ENCODE peak calls at places on chromosomes 3 and 15, in ten cellular contexts. One of them, this sample, is unnamed.

GRCh38 chr15:84947947-84948830 is 33.5 kb upstream of the PDE8A start:
- DNase-seq in WERI-Rb-1: no peak
- DNase-seq in mammary epithelial cell: peak; percentile 77
- DNase-seq in upper lobe of right lung: no peak
- DNase-seq in CD8-positive, alpha-beta T cell: no peak
- DNase-seq in A549: peak; percentile 43
- DNase-seq in psoas muscle: no peak
- DNase-seq in progenitor cell of endocrine pancreas: no peak
- DNase-seq in fibroblast of lung: peak; percentile 98
- DNase-seq in cardiac fibroblast: peak; percentile 97
- DNase-seq in this sample: peak; percentile 82

GRCh38 chr3:12308517-12308916 is 19.6 kb downstream of the PPARG start:
- DNase-seq in WERI-Rb-1: no peak
- DNase-seq in mammary epithelial cell: peak; percentile 70
- DNase-seq in upper lobe of right lung: no peak
- DNase-seq in CD8-positive, alpha-beta T cell: no peak
- DNase-seq in A549: peak; percentile 92
- DNase-seq in psoas muscle: no peak
- DNase-seq in progenitor cell of endocrine pancreas: no peak
- DNase-seq in fibroblast of lung: peak; percentile 88
- DNase-seq in cardiac fibroblast: peak; percentile 95
- DNase-seq in this sample: no peak

GRCh38 chr15:70493376-70493775 is 270.0 kb downstream of the UACA start:
- DNase-seq in WERI-Rb-1: no peak
- DNase-seq in mammary epithelial cell: no peak
- DNase-seq in upper lobe of right lung: no peak
- DNase-seq in CD8-positive, alpha-beta T cell: no peak
- DNase-seq in A549: no peak
- DNase-seq in psoas muscle: no peak
- DNase-seq in progenitor cell of endocrine pancreas: no peak
- DNase-seq in fibroblast of lung: no peak
- DNase-seq in cardiac fibroblast: no peak
- DNase-seq in this sample: no peak

GRCh38 chr3:63972196-63972595 is 51.1 kb downstream of the PSMD6 start:
- DNase-seq in WERI-Rb-1: no peak
- DNase-seq in mammary epithelial cell: no peak
- DNase-seq in upper lobe of right lung: no peak
- DNase-seq in CD8-positive, alpha-beta T cell: no peak
- DNase-seq in A549: no peak
- DNase-seq in psoas muscle: no peak
- DNase-seq in progenitor cell of endocrine pancreas: no peak
- DNase-seq in fibroblast of lung: peak; percentile 71
- DNase-seq in cardiac fibroblast: peak; percentile 80
- DNase-seq in this sample: no peak

GRCh38 chr15:55661431-55661830 is 73.3 kb upstream of the PYGO1 start:
- DNase-seq in WERI-Rb-1: no peak
- DNase-seq in mammary epithelial cell: no peak
- DNase-seq in upper lobe of right lung: no peak
- DNase-seq in CD8-positive, alpha-beta T cell: no peak
- DNase-seq in A549: no peak
- DNase-seq in psoas muscle: no peak
- DNase-seq in progenitor cell of endocrine pancreas: no peak
- DNase-seq in fibroblast of lung: peak; percentile 11
- DNase-seq in cardiac fibroblast: peak; percentile 7
- DNase-seq in this sample: no peak

GRCh38 chr3:42942693-42943092 is 36.4 kb upstream of the GASK1A start:
- DNase-seq in WERI-Rb-1: no peak
- DNase-seq in mammary epithelial cell: no peak
- DNase-seq in upper lobe of right lung: no peak
- DNase-seq in CD8-positive, alpha-beta T cell: no peak
- DNase-seq in A549: no peak
- DNase-seq in psoas muscle: no peak
- DNase-seq in progenitor cell of endocrine pancreas: no peak
- DNase-seq in fibroblast of lung: no peak
- DNase-seq in cardiac fibroblast: no peak
- DNase-seq in this sample: no peak

GRCh38 chr3:12750658-12751071 is 8.4 kb downstream of the TMEM40 start:
- DNase-seq in WERI-Rb-1: no peak
- DNase-seq in mammary epithelial cell: peak; percentile 69
- DNase-seq in upper lobe of right lung: no peak
- DNase-seq in CD8-positive, alpha-beta T cell: peak; percentile 15
- DNase-seq in A549: no peak
- DNase-seq in psoas muscle: no peak
- DNase-seq in progenitor cell of endocrine pancreas: no peak
- DNase-seq in fibroblast of lung: peak; percentile 84
- DNase-seq in cardiac fibroblast: peak; percentile 74
- DNase-seq in this sample: no peak

GRCh38 chr3:42499478-42499871 is 3.0 kb upstream of the VIPR1 start:
- DNase-seq in WERI-Rb-1: peak; percentile 2
- DNase-seq in mammary epithelial cell: no peak
- DNase-seq in upper lobe of right lung: no peak
- DNase-seq in CD8-positive, alpha-beta T cell: no peak
- DNase-seq in A549: no peak
- DNase-seq in psoas muscle: no peak
- DNase-seq in progenitor cell of endocrine pancreas: peak; percentile 5
- DNase-seq in fibroblast of lung: no peak
- DNase-seq in cardiac fibroblast: no peak
- DNase-seq in this sample: no peak

GRCh38 chr3:77815467-77815866 is 775.6 kb downstream of the ROBO2 start:
- DNase-seq in WERI-Rb-1: peak; percentile 54
- DNase-seq in mammary epithelial cell: no peak
- DNase-seq in upper lobe of right lung: no peak
- DNase-seq in CD8-positive, alpha-beta T cell: no peak
- DNase-seq in A549: peak; percentile 4
- DNase-seq in psoas muscle: no peak
- DNase-seq in progenitor cell of endocrine pancreas: no peak
- DNase-seq in fibroblast of lung: no peak
- DNase-seq in cardiac fibroblast: no peak
- DNase-seq in this sample: no peak

GRCh38 chr3:27252646-27253045 is 116.5 kb downstream of the NEK10 start:
- DNase-seq in WERI-Rb-1: no peak
- DNase-seq in mammary epithelial cell: no peak
- DNase-seq in upper lobe of right lung: no peak
- DNase-seq in CD8-positive, alpha-beta T cell: no peak
- DNase-seq in A549: no peak
- DNase-seq in psoas muscle: no peak
- DNase-seq in progenitor cell of endocrine pancreas: no peak
- DNase-seq in fibroblast of lung: no peak
- DNase-seq in cardiac fibroblast: no peak
- DNase-seq in this sample: no peak

GRCh38 chr15:45132844-45133560 is 3.2 kb downstream of the DUOX1 start:
- DNase-seq in WERI-Rb-1: no peak
- DNase-seq in mammary epithelial cell: peak; percentile 32
- DNase-seq in upper lobe of right lung: no peak
- DNase-seq in CD8-positive, alpha-beta T cell: no peak
- DNase-seq in A549: no peak
- DNase-seq in psoas muscle: no peak
- DNase-seq in progenitor cell of endocrine pancreas: no peak
- DNase-seq in fibroblast of lung: no peak
- DNase-seq in cardiac fibroblast: no peak
- DNase-seq in this sample: no peak

GRCh38 chr15:98983333-98983732 is 24.3 kb downstream of the PGPEP1L start:
- DNase-seq in WERI-Rb-1: no peak
- DNase-seq in mammary epithelial cell: peak; percentile 83
- DNase-seq in upper lobe of right lung: no peak
- DNase-seq in CD8-positive, alpha-beta T cell: no peak
- DNase-seq in A549: peak; percentile 87
- DNase-seq in psoas muscle: no peak
- DNase-seq in progenitor cell of endocrine pancreas: no peak
- DNase-seq in fibroblast of lung: peak; percentile 89
- DNase-seq in cardiac fibroblast: peak; percentile 85
- DNase-seq in this sample: peak; percentile 73

GRCh38 chr3:38582941-38583645 is 66.4 kb downstream of the SCN5A start:
- DNase-seq in WERI-Rb-1: peak; percentile 3
- DNase-seq in mammary epithelial cell: no peak
- DNase-seq in upper lobe of right lung: peak; percentile 57
- DNase-seq in CD8-positive, alpha-beta T cell: no peak
- DNase-seq in A549: no peak
- DNase-seq in psoas muscle: no peak
- DNase-seq in progenitor cell of endocrine pancreas: no peak
- DNase-seq in fibroblast of lung: no peak
- DNase-seq in cardiac fibroblast: no peak
- DNase-seq in this sample: peak; percentile 3

DNA sequence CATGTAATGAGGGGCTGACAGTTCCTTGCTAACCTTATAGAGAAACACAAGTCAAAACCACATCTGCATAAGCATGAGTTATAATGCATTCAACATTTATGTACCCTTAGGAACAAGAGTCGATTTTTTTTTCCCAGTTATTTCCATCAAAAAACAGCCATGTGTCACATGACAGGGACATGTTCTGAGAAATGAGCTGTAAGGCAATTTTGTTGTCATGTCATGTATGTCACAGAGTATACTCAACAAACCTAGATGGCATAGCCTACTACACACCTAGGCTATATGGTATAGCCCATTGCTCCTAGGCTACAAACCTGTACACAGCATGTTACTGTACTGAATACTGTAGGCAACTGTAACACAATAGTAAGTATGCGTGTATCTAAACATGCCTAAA is 35.1 kb downstream of the LINS1 start:
- DNase-seq in WERI-Rb-1: no peak
- DNase-seq in mammary epithelial cell: no peak
- DNase-seq in upper lobe of right lung: no peak
- DNase-seq in CD8-positive, alpha-beta T cell: no peak
- DNase-seq in A549: no peak
- DNase-seq in psoas muscle: no peak
- DNase-seq in progenitor cell of endocrine pancreas: no peak
- DNase-seq in fibroblast of lung: no peak
- DNase-seq in cardiac fibroblast: no peak
- DNase-seq in this sample: no peak
- TF ChIP-seq CTCF in WERI-Rb-1: no peak
- TF ChIP-seq CTCF in mammary epithelial cell: no peak
- TF ChIP-seq CTCF in upper lobe of right lung: no peak
- TF ChIP-seq CTCF in CD8-positive, alpha-beta T cell: no peak
- TF ChIP-seq CTCF in A549: no peak
- TF ChIP-seq CTCF in psoas muscle: no peak
- TF ChIP-seq CTCF in progenitor cell of endocrine pancreas: no peak
- TF ChIP-seq CTCF in fibroblast of lung: no peak
- TF ChIP-seq CTCF in cardiac fibroblast: no peak
- TF ChIP-seq CTCF in this sample: no peak

DNA sequence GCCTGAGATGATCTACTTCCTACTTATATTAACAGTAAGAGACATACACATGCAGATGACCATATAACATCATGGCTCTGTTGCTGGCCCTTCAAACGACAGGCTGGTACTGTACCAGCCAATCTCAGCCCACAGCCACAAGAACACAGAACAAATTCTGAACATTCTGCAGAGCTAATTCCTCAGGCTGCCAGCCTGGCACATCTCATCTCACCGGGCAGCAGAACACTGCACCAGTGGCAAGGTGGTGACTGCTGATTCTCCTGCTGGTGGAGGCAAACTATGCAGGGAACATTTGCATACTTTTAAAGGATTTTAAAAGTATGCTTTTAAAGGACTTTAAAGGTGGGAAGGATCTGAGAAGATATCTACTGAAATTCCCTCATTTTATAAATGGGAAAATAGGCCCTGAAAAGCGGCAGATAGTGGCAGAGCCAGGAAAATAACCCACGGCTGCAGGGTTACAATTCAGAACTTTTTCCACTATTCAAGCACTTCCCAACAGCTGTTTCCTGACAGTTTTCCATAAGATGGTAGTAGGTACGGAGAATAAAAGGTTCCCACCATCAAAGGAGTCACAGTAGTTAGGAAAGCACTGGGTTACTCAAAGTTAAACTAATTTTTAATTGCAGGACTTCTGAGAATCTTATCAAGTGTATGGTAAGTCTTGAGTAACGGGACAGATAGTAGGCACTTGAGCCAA is 37.3 kb downstream of the SUMF1 start:
- DNase-seq in WERI-Rb-1: no peak
- DNase-seq in mammary epithelial cell: no peak
- DNase-seq in upper lobe of right lung: no peak
- DNase-seq in CD8-positive, alpha-beta T cell: no peak
- DNase-seq in A549: no peak
- DNase-seq in psoas muscle: no peak
- DNase-seq in progenitor cell of endocrine pancreas: no peak
- DNase-seq in fibroblast of lung: no peak
- DNase-seq in cardiac fibroblast: no peak
- DNase-seq in this sample: no peak
- TF ChIP-seq CTCF in WERI-Rb-1: no peak
- TF ChIP-seq CTCF in mammary epithelial cell: no peak
- TF ChIP-seq CTCF in upper lobe of right lung: no peak
- TF ChIP-seq CTCF in CD8-positive, alpha-beta T cell: no peak
- TF ChIP-seq CTCF in A549: no peak
- TF ChIP-seq CTCF in psoas muscle: no peak
- TF ChIP-seq CTCF in progenitor cell of endocrine pancreas: no peak
- TF ChIP-seq CTCF in fibroblast of lung: no peak
- TF ChIP-seq CTCF in cardiac fibroblast: peak; percentile 9
- TF ChIP-seq CTCF in this sample: peak; percentile 4

GRCh38 chr3:126713229-126713628 is 9.2 kb downstream of the CHCHD6 start:
- DNase-seq in WERI-Rb-1: no peak
- DNase-seq in mammary epithelial cell: no peak
- DNase-seq in upper lobe of right lung: no peak
- DNase-seq in CD8-positive, alpha-beta T cell: no peak
- DNase-seq in A549: no peak
- DNase-seq in psoas muscle: no peak
- DNase-seq in progenitor cell of endocrine pancreas: no peak
- DNase-seq in fibroblast of lung: no peak
- DNase-seq in cardiac fibroblast: no peak
- DNase-seq in this sample: no peak

GRCh38 chr3:126715432-126715831 is 11.4 kb downstream of the CHCHD6 start:
- DNase-seq in WERI-Rb-1: no peak
- DNase-seq in mammary epithelial cell: no peak
- DNase-seq in upper lobe of right lung: no peak
- DNase-seq in CD8-positive, alpha-beta T cell: no peak
- DNase-seq in A549: no peak
- DNase-seq in psoas muscle: no peak
- DNase-seq in progenitor cell of endocrine pancreas: no peak
- DNase-seq in fibroblast of lung: no peak
- DNase-seq in cardiac fibroblast: no peak
- DNase-seq in this sample: no peak

GRCh38 chr3:126714296-126714900 is 10.4 kb downstream of the CHCHD6 start:
- DNase-seq in WERI-Rb-1: no peak
- DNase-seq in mammary epithelial cell: no peak
- DNase-seq in upper lobe of right lung: no peak
- DNase-seq in CD8-positive, alpha-beta T cell: no peak
- DNase-seq in A549: no peak
- DNase-seq in psoas muscle: no peak
- DNase-seq in progenitor cell of endocrine pancreas: no peak
- DNase-seq in fibroblast of lung: no peak
- DNase-seq in cardiac fibroblast: no peak
- DNase-seq in this sample: no peak

GRCh38 chr3:126716057-126716456 is 12.0 kb downstream of the CHCHD6 start:
- DNase-seq in WERI-Rb-1: no peak
- DNase-seq in mammary epithelial cell: no peak
- DNase-seq in upper lobe of right lung: no peak
- DNase-seq in CD8-positive, alpha-beta T cell: no peak
- DNase-seq in A549: no peak
- DNase-seq in psoas muscle: no peak
- DNase-seq in progenitor cell of endocrine pancreas: no peak
- DNase-seq in fibroblast of lung: no peak
- DNase-seq in cardiac fibroblast: no peak
- DNase-seq in this sample: no peak

GRCh38 chr3:126714921-126715320 is 10.9 kb downstream of the CHCHD6 start:
- DNase-seq in WERI-Rb-1: no peak
- DNase-seq in mammary epithelial cell: no peak
- DNase-seq in upper lobe of right lung: no peak
- DNase-seq in CD8-positive, alpha-beta T cell: no peak
- DNase-seq in A549: no peak
- DNase-seq in psoas muscle: no peak
- DNase-seq in progenitor cell of endocrine pancreas: no peak
- DNase-seq in fibroblast of lung: no peak
- DNase-seq in cardiac fibroblast: no peak
- DNase-seq in this sample: no peak
- TF ChIP-seq CTCF in WERI-Rb-1: no peak
- TF ChIP-seq CTCF in mammary epithelial cell: no peak
- TF ChIP-seq CTCF in upper lobe of right lung: no peak
- TF ChIP-seq CTCF in CD8-positive, alpha-beta T cell: no peak
- TF ChIP-seq CTCF in A549: no peak
- TF ChIP-seq CTCF in psoas muscle: no peak
- TF ChIP-seq CTCF in progenitor cell of endocrine pancreas: no peak
- TF ChIP-seq CTCF in fibroblast of lung: no peak
- TF ChIP-seq CTCF in cardiac fibroblast: no peak
- TF ChIP-seq CTCF in this sample: no peak

GRCh38 chr15:78620021-78620838 is 566 bp downstream of the CHRNA3 start:
- DNase-seq in WERI-Rb-1: peak; percentile 71
- DNase-seq in mammary epithelial cell: no peak
- DNase-seq in upper lobe of right lung: peak; percentile 58
- DNase-seq in CD8-positive, alpha-beta T cell: peak; percentile 6
- DNase-seq in A549: peak; percentile 69
- DNase-seq in psoas muscle: no peak
- DNase-seq in progenitor cell of endocrine pancreas: no peak
- DNase-seq in fibroblast of lung: no peak
- DNase-seq in cardiac fibroblast: peak; percentile 17
- DNase-seq in this sample: no peak
- TF ChIP-seq CTCF in WERI-Rb-1: peak; percentile 63
- TF ChIP-seq CTCF in mammary epithelial cell: no peak
- TF ChIP-seq CTCF in upper lobe of right lung: no peak
- TF ChIP-seq CTCF in CD8-positive, alpha-beta T cell: no peak
- TF ChIP-seq CTCF in A549: peak; percentile 59
- TF ChIP-seq CTCF in psoas muscle: no peak
- TF ChIP-seq CTCF in progenitor cell of endocrine pancreas: peak; percentile 52
- TF ChIP-seq CTCF in fibroblast of lung: peak; percentile 5
- TF ChIP-seq CTCF in cardiac fibroblast: peak; percentile 32
- TF ChIP-seq CTCF in this sample: no peak

This sample was measured in adrenal gland.